ENCODE peak calls at places on chromosomes 4 and X, in five cellular contexts. U is GM12878, R is K562, M is HepG2, F is SK-N-SH. G is an unnamed sample. For H3K4me1, the result is how much of the 10 kb centered on the place peaks cover.

GRCh38 chrX:79259073-79259689 is 108.0 kb downstream of the ITM2A start:
- DNase-seq in U (peak), R (no peak), M (no peak), F (no peak), G (no peak)

GRCh38 chr4:138111462-138112000 is 130.6 kb downstream of the SLC7A11 start:
- DNase-seq in U (no peak), M (peak), R (no peak), F (no peak), G (peak)

GRCh38 chrX:47358387-47359065 is 11.9 kb upstream of the ZNF157 start:
- DNase-seq in F (no peak), R (no peak), U (no peak), M (no peak), G (no peak)

GRCh38 chr4:173269280-173269679 is 64.9 kb downstream of the HMGB2 start:
- DNase-seq in R (peak), U (no peak), M (no peak), F (peak), G (no peak)

GRCh38 chr4:133969202-133969873 is 232.3 kb downstream of the PABPC4L start:
- DNase-seq in R (no peak), M (no peak), F (peak), U (no peak), G (no peak)

GRCh38 chr4:4734425-4734824 is 125.0 kb upstream of the MSX1 start:
- DNase-seq in U (no peak), M (no peak), R (no peak), F (no peak), G (no peak)

GRCh38 chr4:146333187-146333894 is 119.0 kb downstream of the REELD1 start:
- DNase-seq in F (no peak), U (peak), R (no peak), M (peak), G (no peak)

GRCh38 chrX:95076449-95076848 is 1402.4 kb downstream of the FAM133A start:
- DNase-seq in F (peak), U (no peak), M (peak), R (no peak), G (no peak)

GRCh38 chr4:186845137-186845842 is 121.6 kb upstream of the FAT1 start:
- DNase-seq in F (no peak), M (peak), U (no peak), R (peak), G (peak)

GRCh38 chrX:15530318-15530717 is 29.7 kb downstream of the BMX start:
- DNase-seq in U (no peak), R (peak), F (no peak), M (no peak), G (no peak)

GRCh38 chrX:11724122-11725017 is 33.7 kb upstream of the MSL3 start:
- DNase-seq in U (no peak), F (peak), M (peak), R (peak), G (peak)

GRCh38 chr4:163091685-163092034 is 75.0 kb downstream of the NAF1 start:
- DNase-seq in F (no peak), U (no peak), R (no peak), M (no peak), G (no peak)

GRCh38 chr4:38723114-38723513 is 59.1 kb downstream of the KLF3 start:
- DNase-seq in M (no peak), R (no peak), F (no peak), U (no peak), G (no peak)

GRCh38 chr4:38728651-38729141 is 54.1 kb downstream of the TLR10 start:
- DNase-seq in R (no peak), F (no peak), U (no peak), M (peak), G (peak)

GRCh38 chr4:38724507-38724808 is 58.3 kb downstream of the TLR10 start:
- DNase-seq in R (no peak), F (no peak), M (no peak), U (no peak), G (no peak)

GRCh38 chr4:38723726-38724506 is 58.9 kb downstream of the TLR10 start:
- DNase-seq in R (peak), U (no peak), F (no peak), M (peak), G (no peak)
- H3K4me1 ChIP-seq in R (under half), U (under half), F (under half), M (under half), G (under half)

GRCh38 chrX:23849241-23849640 is 58.5 kb downstream of the APOO start:
- DNase-seq in F (no peak), M (no peak), U (no peak), R (no peak), G (no peak)

GRCh38 chrX:23841847-23842522 is 59.0 kb downstream of the SAT1 start:
- DNase-seq in F (no peak), U (no peak), R (no peak), M (peak), G (no peak)

GRCh38 chrX:23840674-23841073 is 57.7 kb downstream of the SAT1 start:
- DNase-seq in F (no peak), M (no peak), R (no peak), U (no peak), G (no peak)

GRCh38 chrX:23844502-23845138 is 61.6 kb downstream of the SAT1 start:
- DNase-seq in R (peak), F (peak), U (no peak), M (peak), G (no peak)

GRCh38 chrX:23845316-23845932 is 62.3 kb downstream of the APOO start:
- DNase-seq in M (peak), R (no peak), F (no peak), U (no peak), G (no peak)
- TF ChIP-seq ZBTB33 in M (no peak), R (no peak), F (no peak), U (no peak), G (no peak)

GRCh38 chr4:156942991-156943390 is 28.6 kb downstream of the PDGFC start:
- DNase-seq in U (no peak), M (no peak), R (no peak), F (no peak), G (no peak)
- H3K4me1 ChIP-seq in U (under half), M (half or more), R (under half), F (half or more), G (under half)

GRCh38 chr4:41012308-41012707 is 202.0 kb downstream of the APBB2 start:
- DNase-seq in M (no peak), F (no peak), R (no peak), U (no peak), G (no peak)
- TF ChIP-seq ZBTB33 in M (no peak), F (no peak), R (no peak), U (no peak), G (no peak)

GRCh38 chr4:82787342-82787741 is 11.3 kb downstream of the SCD5 start:
- DNase-seq in M (no peak), R (no peak), F (no peak), U (no peak), G (no peak)

GRCh38 chr4:82785248-82786003 is 13.2 kb downstream of the SCD5 start:
- DNase-seq in R (no peak), U (no peak), F (no peak), M (peak), G (peak)

GRCh38 chr4:82784615-82785247 is 13.9 kb downstream of the SCD5 start:
- DNase-seq in U (no peak), R (no peak), M (no peak), F (peak), G (no peak)

GRCh38 chr4:82786794-82787193 is 11.8 kb downstream of the SCD5 start:
- DNase-seq in M (no peak), R (no peak), F (no peak), U (no peak), G (no peak)

DNA sequence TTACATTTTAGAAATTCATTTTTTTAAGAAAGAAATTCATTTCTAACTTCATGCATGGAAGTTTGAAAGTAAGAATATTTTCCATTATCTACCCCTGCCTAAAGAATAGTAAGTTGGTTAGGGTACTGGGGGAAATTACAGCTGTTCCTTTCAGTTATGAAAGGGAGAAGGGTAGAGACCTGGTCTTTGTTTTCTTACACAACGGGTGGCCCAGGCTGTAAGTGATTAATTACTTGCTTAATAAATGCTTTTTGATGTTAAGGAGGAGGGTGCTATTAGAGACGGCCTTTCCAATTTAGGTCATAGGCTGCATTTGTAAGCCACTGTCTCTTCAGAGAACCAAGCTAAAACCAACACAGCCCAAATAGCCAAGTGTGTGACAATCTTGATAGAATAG is 12.6 kb downstream of the SCD5 start:
- DNase-seq in U (no peak), R (no peak), F (no peak), M (no peak), G (no peak)
- H3K4me1 ChIP-seq in U (under half), R (under half), F (under half), M (under half), G (half or more)

DNA sequence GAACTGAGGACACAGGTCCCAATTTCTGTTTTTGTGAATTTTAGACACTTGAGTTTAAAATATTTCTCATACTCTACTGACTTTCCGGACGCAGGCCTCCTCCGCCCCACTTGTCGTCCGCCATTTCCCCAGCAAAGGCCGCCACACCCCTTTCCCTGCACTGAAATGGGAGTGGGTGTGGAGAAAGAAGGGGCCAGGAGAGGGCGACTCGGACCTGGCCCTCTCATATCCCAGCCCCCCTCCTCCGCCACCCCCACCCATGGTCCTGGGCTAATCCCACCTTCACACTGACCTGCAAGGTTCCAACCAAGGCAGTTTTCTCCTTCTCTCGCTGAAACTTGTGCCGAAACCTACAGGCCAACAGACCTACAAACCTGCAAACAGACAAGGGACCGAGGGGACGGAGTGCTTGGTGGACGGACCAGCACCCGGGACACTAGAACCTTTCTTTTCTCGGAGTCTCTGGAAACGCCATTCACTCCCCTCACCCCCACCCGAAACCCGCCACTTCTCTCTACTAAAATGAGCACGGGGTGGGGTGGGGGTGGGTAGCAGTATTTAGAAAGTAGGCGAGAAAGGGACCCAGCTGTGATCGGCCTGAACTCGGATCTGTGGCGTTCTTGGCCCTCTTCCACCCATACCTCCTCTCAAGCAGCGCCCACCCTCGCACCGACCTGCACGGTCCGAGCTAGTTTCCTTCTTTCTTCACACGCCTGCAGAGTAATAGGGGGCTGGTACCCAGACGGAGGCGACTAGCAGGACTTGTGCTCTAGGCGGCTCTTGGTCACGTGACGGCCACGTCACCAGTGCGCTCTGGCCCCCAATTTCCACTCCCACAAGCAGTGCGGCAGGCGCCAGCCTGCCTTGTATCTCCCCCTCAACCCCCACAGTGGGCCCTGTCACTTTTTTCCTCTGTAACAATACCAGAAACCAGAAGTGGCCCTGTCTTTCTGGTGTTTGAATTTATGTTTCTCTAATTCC is at the start of gene ARMCX6:
- DNase-seq in F (peak), R (peak), U (no peak), M (peak), G (peak)
- TF ChIP-seq ZBTB33 in F (no peak), R (no peak), U (no peak), M (no peak), G (no peak)

GRCh38 chr4:47482326-47482725 is 2.7 kb upstream of the ATP10D start:
- DNase-seq in R (no peak), U (no peak), M (no peak), F (no peak), G (no peak)
- H3K4me1 ChIP-seq in R (under half), U (under half), M (under half), F (under half), G (under half)

GRCh38 chr4:108751321-108751720 is 11.5 kb downstream of the ETNPPL start:
- DNase-seq in R (no peak), F (no peak), U (no peak), M (no peak), G (no peak)
- TF ChIP-seq ZBTB33 in R (no peak), F (no peak), U (no peak), M (no peak), G (no peak)

DNA sequence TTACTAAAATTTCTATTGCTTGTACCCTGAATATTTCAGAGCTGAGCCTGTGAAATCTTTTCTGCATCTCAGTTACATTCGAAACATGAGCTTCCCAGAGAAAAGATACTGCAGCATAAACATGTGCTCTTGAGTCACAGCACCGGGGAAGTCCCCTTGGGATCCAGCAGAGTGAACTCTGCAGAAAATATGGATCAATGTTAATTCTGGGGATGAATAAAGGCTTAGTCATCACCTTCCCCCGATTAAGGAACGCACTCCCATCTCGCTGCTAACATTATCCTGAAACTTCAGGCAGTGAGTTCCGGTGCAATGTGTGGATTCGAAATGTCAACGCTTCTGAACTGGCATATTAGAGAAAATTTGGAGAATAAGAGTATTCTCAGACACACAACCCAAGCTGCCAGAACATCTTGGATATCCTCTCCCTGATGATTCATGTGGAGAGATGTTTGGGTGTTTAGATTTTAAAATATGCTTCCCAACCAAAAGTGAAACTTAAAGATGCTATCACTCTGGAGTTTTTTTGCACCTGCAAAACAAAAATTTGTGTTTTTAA is 90.8 kb downstream of the IRF2 start:
- DNase-seq in M (peak), R (no peak), U (no peak), F (no peak), G (peak)
- H3K4me1 ChIP-seq in M (half or more), R (under half), U (half or more), F (under half), G (under half)

DNA sequence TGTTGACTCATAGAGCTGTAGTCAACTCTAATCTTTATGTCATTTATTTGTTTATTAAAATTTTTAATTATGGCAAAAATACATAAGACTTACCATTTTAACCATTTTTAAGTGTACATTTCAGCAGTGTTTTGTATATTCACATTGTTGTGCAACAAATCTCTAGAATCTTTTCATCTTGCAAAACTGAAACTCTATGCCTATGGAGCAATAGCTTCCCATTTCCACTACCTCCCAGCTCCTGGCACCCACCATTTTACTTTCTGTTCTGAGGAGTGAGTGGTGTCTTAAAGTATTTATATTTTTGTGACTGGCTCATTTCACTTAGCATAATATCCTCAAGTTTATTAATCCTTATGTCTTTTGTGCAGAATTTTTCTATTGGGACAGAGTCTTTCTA is 181.0 kb downstream of the GPAT3 start:
- DNase-seq in M (no peak), U (no peak), F (no peak), R (no peak), G (no peak)
- TF ChIP-seq ZBTB33 in M (no peak), U (no peak), F (no peak), R (no peak), G (no peak)

G was measured in HCT116.